ENCODE peak calls at places on chromosomes 6 and 20, in six cellular contexts. L, U, S, A, Q and J are unnamed samples.

GRCh38 chr20:51767867-51768758 is at the start of gene ATP9A:
- DNase-seq in L (peak; percentile 40), U (peak; percentile 21), S (peak; percentile 31), A (peak; percentile 50), Q (peak; percentile 62), J (no peak)

GRCh38 chr6:143993965-143994646 is 14.0 kb downstream of the PLAGL1 start:
- DNase-seq in L (no peak), U (no peak), S (no peak), A (no peak), Q (no peak), J (no peak)

GRCh38 chr6:143288923-143289322 is 161.6 kb downstream of the ADAT2 start:
- DNase-seq in L (no peak), U (no peak), S (no peak), A (no peak), Q (no peak), J (no peak)

GRCh38 chr6:47376930-47377329 is 67.2 kb upstream of the TNFRSF21 start:
- DNase-seq in L (no peak), U (no peak), S (no peak), A (no peak), Q (no peak), J (no peak)

GRCh38 chr20:11993886-11994466 is 76.3 kb downstream of the BTBD3 start:
- DNase-seq in L (no peak), U (no peak), S (no peak), A (no peak), Q (no peak), J (no peak)

GRCh38 chr20:8438748-8439147 is 306.7 kb downstream of the PLCB1 start:
- DNase-seq in L (no peak), U (no peak), S (no peak), A (no peak), Q (no peak), J (no peak)

GRCh38 chr6:118398066-118398465 is 150.0 kb upstream of the PLN start:
- DNase-seq in L (no peak), U (no peak), S (no peak), A (no peak), Q (no peak), J (no peak)

GRCh38 chr6:149015877-149016525 is 269.2 kb downstream of the UST start:
- DNase-seq in L (no peak), U (no peak), S (no peak), A (no peak), Q (no peak), J (no peak)

GRCh38 chr20:45136911-45137310 is 12.6 kb upstream of the WFDC12 start:
- DNase-seq in L (no peak), U (no peak), S (no peak), A (no peak), Q (no peak), J (no peak)

GRCh38 chr6:52176550-52176949 is 9.6 kb upstream of the IL17A start:
- DNase-seq in L (no peak), U (no peak), S (no peak), A (no peak), Q (no peak), J (no peak)

GRCh38 chr6:100454571-100455229 is 10.0 kb downstream of the SIM1 start:
- DNase-seq in L (no peak), U (no peak), S (no peak), A (no peak), Q (no peak), J (no peak)

GRCh38 chr6:14738933-14739332 is 506.9 kb upstream of the JARID2 start:
- DNase-seq in L (no peak), U (no peak), S (no peak), A (no peak), Q (no peak), J (no peak)

GRCh38 chr6:114558153-114558552 is 215.3 kb upstream of the HS3ST5 start:
- DNase-seq in L (no peak), U (no peak), S (no peak), A (no peak), Q (no peak), J (no peak)

GRCh38 chr6:134247271-134247833 is 70.6 kb downstream of the SGK1 start:
- DNase-seq in L (peak; percentile 19), U (no peak), S (no peak), A (no peak), Q (no peak), J (no peak)

GRCh38 chr6:159059099-159059498 is 14.3 kb upstream of the TAGAP start:
- DNase-seq in L (no peak), U (no peak), S (no peak), A (no peak), Q (no peak), J (no peak)

GRCh38 chr6:85670573-85670972 is 27.9 kb upstream of the SYNCRIP start:
- DNase-seq in L (no peak), U (peak; percentile 78), S (peak; percentile 55), A (no peak), Q (no peak), J (no peak)

GRCh38 chr20:57474816-57475215 is 50.1 kb downstream of the CTCFL start:
- DNase-seq in L (no peak), U (no peak), S (no peak), A (no peak), Q (peak; percentile 10), J (no peak)

DNA sequence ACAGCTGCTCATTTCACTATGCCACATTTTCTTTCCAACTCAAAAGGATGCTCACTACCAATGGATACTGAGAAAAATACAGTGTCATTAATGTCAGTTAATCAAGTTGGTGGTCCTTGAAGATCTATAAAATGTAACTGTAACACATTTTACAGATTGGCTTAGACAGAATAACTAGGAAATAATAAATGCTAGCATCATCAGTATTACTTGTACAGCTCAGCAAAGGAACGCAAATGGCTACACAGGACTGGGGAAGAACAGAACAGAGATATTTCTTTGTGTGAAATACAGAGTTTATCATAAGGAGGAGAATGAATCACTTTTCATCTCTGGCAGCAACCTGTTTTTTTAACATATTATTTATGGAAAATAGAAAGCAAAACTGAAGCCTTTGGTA is 8.2 kb upstream of the QKI start:
- DNase-seq in L (no peak), U (no peak), S (no peak), A (no peak), Q (no peak), J (no peak)
- H3K27ac ChIP-seq in L (peak overlapping the region; percentile 63), U (no peak overlapping the region), S (no peak overlapping the region), A (peak overlapping the region; percentile 71), Q (peak overlapping the region; percentile 80), J (peak overlapping the region; percentile 98)

GRCh38 chr6:35044145-35044745 is 96.9 kb downstream of the TCP11 start:
- DNase-seq in L (peak; percentile 41), U (no peak), S (no peak), A (peak; percentile 49), Q (no peak), J (no peak)
- TF ChIP-seq CTCF in L (no peak), U (no peak), S (no peak), A (no peak), Q (no peak), J (no peak)

GRCh38 chr6:28158318-28158717 is 16.6 kb downstream of the ZKSCAN8 start:
- DNase-seq in L (no peak), U (no peak), S (no peak), A (no peak), Q (no peak), J (no peak)

GRCh38 chr6:28159029-28159607 is 17.4 kb downstream of the ZKSCAN8 start:
- DNase-seq in L (no peak), U (no peak), S (no peak), A (no peak), Q (no peak), J (no peak)

GRCh38 chr6:28160233-28160632 is 18.6 kb downstream of the ZKSCAN8 start:
- DNase-seq in L (no peak), U (no peak), S (no peak), A (no peak), Q (no peak), J (no peak)

GRCh38 chr6:28165566-28165965 is 23.9 kb downstream of the ZKSCAN8 start:
- DNase-seq in L (no peak), U (no peak), S (no peak), A (no peak), Q (no peak), J (no peak)

GRCh38 chr6:28161410-28162079 is 19.9 kb downstream of the ZKSCAN8 start:
- DNase-seq in L (peak; percentile 70), U (peak; percentile 74), S (peak; percentile 68), A (peak; percentile 76), Q (peak; percentile 83), J (peak; percentile 43)
- H3K4me3 ChIP-seq in L (peak overlapping the region; percentile 34), U (peak overlapping the region; percentile 37), S (peak overlapping the region; percentile 43), A (peak overlapping the region; percentile 53), Q (peak overlapping the region; percentile 45), J (peak overlapping the region; percentile 34)

GRCh38 chr6:34384305-34385153 is 7.9 kb downstream of the NUDT3 start:
- DNase-seq in L (no peak), U (peak; percentile 38), S (no peak), A (no peak), Q (no peak), J (no peak)
- H3K27ac ChIP-seq in L (peak overlapping the region; percentile 53), U (peak overlapping the region; percentile 51), S (no peak overlapping the region), A (peak overlapping the region; percentile 40), Q (peak overlapping the region; percentile 82), J (peak overlapping the region; percentile 97)

DNA sequence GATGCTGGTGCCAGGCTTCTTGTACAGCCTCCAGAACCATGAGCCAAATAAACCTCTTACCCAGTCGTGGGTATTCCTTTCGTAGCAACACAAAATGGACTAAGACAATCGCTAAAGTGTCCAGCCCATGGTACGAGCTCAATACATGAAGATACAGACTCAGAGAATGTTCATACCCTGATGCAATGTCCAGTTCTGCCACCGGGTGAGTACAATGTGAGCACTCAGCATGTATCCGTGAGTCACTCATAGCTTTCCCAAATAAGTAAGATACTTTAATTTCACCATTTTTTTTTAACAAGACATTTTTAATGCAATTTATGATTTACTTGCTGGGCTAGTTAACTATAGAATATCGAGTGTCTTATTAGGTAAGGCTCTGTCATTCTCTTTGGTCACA is 26.7 kb upstream of the PDE10A start:
- DNase-seq in L (no peak), U (no peak), S (peak; percentile 66), A (no peak), Q (no peak), J (no peak)
- TF ChIP-seq CTCF in L (no peak), U (no peak), S (peak; percentile 23), A (no peak), Q (no peak), J (no peak)

GRCh38 chr6:1603708-1604346 is 5.9 kb upstream of the FOXC1 start:
- DNase-seq in L (no peak), U (no peak), S (no peak), A (no peak), Q (no peak), J (no peak)

GRCh38 chr6:1604991-1605821 is 4.5 kb upstream of the FOXC1 start:
- DNase-seq in L (no peak), U (no peak), S (no peak), A (peak; percentile 29), Q (no peak), J (no peak)

GRCh38 chr6:1602356-1602713 is 7.4 kb upstream of the FOXC1 start:
- DNase-seq in L (no peak), U (no peak), S (no peak), A (no peak), Q (no peak), J (no peak)

GRCh38 chr6:1605822-1606532 is 3.7 kb upstream of the FOXC1 start:
- DNase-seq in L (no peak), U (peak; percentile 23), S (no peak), A (peak; percentile 22), Q (no peak), J (no peak)

GRCh38 chr6:1604347-1604990 is 5.2 kb upstream of the FOXC1 start:
- DNase-seq in L (peak; percentile 65), U (peak; percentile 35), S (peak; percentile 36), A (peak; percentile 81), Q (peak; percentile 79), J (peak; percentile 55)
- H3K4me3 ChIP-seq in L (peak overlapping the region; percentile 35), U (no peak overlapping the region), S (peak overlapping the region; percentile 45), A (peak overlapping the region; percentile 42), Q (peak overlapping the region; percentile 19), J (peak overlapping the region; percentile 39)